ENCODE peak calls at places on chromosomes 13 and 19, in ten cellular contexts. N is CD4-positive, alpha-beta T cell; C is suprapubic skin; T is stomach; R is neural progenitor cell; Y is choroid plexus epithelial cell; E is RWPE1; L is ascending aorta; K is AG04450; Q is adrenal gland. D is an unnamed sample.

GRCh38 chr19:5466814-5467291 is 11.6 kb downstream of the ZNRF4 start:
- DNase-seq in E (no peak), L (no peak), Q (no peak), T (no peak), Y (peak; percentile 10), N (no peak), C (no peak), R (no peak), K (no peak), D (no peak)

GRCh38 chr13:107324416-107325204 is 756.7 kb upstream of the ARGLU1 start:
- DNase-seq in K (no peak), R (no peak), C (no peak), Q (no peak), T (no peak), E (no peak), N (no peak), Y (peak; percentile 21), L (no peak), D (no peak)

GRCh38 chr19:8571006-8571411 is 6.2 kb downstream of the MYO1F start:
- DNase-seq in R (no peak), E (no peak), C (peak; percentile 62), T (peak; percentile 47), Q (peak; percentile 30), Y (peak; percentile 73), L (no peak), N (peak; percentile 41), K (no peak), D (no peak)

GRCh38 chr19:12260861-12261260 is 33.8 kb downstream of the ZNF44 start:
- DNase-seq in L (no peak), K (no peak), C (no peak), T (no peak), E (no peak), R (no peak), Q (no peak), N (no peak), Y (no peak), D (no peak)

GRCh38 chr19:30516586-30516985 is 144.4 kb downstream of the ZNF536 start:
- DNase-seq in E (no peak), Y (no peak), R (no peak), C (no peak), Q (no peak), K (no peak), N (no peak), L (no peak), T (no peak), D (no peak)

GRCh38 chr13:113545931-113546516 is 38.5 kb upstream of the TFDP1 start:
- DNase-seq in R (no peak), Y (no peak), C (no peak), K (no peak), L (no peak), Q (no peak), E (no peak), T (no peak), N (no peak), D (no peak)

GRCh38 chr19:45147835-45148676 is 12.7 kb downstream of the NKPD1 start:
- DNase-seq in L (no peak), K (no peak), C (no peak), R (peak; percentile 30), Q (no peak), E (no peak), T (no peak), N (no peak), Y (no peak), D (no peak)

GRCh38 chr13:103289661-103290060 is 223.4 kb upstream of the SLC10A2 start:
- DNase-seq in R (no peak), C (no peak), T (no peak), N (no peak), Q (no peak), L (no peak), Y (peak; percentile 64), K (no peak), E (no peak), D (no peak)

GRCh38 chr19:45195764-45196163 is 17.2 kb downstream of the BLOC1S3 start:
- DNase-seq in Y (peak; percentile 16), N (no peak), E (peak; percentile 39), K (no peak), L (no peak), Q (no peak), C (no peak), R (no peak), T (no peak), D (no peak)

GRCh38 chr13:70027551-70027950 is 80.1 kb upstream of the ATXN8OS start:
- DNase-seq in Q (no peak), T (no peak), Y (no peak), N (no peak), K (no peak), R (no peak), L (no peak), E (no peak), C (no peak), D (no peak)

GRCh38 chr13:105703843-105704242 is 831.6 kb downstream of the EFNB2 start:
- DNase-seq in Q (no peak), Y (no peak), C (no peak), R (no peak), N (no peak), T (no peak), E (no peak), K (no peak), L (no peak), D (no peak)

GRCh38 chr19:38838986-38839761 is 7.6 kb upstream of the ECH1 start:
- DNase-seq in Q (no peak), C (no peak), Y (no peak), N (no peak), E (no peak), R (no peak), L (no peak), K (no peak), T (no peak), D (no peak)
- TF ChIP-seq CTCF in Q (no peak), C (no peak), Y (no peak), N (no peak), E (no peak), R (no peak), L (no peak), K (no peak), T (no peak), D (no peak)

DNA sequence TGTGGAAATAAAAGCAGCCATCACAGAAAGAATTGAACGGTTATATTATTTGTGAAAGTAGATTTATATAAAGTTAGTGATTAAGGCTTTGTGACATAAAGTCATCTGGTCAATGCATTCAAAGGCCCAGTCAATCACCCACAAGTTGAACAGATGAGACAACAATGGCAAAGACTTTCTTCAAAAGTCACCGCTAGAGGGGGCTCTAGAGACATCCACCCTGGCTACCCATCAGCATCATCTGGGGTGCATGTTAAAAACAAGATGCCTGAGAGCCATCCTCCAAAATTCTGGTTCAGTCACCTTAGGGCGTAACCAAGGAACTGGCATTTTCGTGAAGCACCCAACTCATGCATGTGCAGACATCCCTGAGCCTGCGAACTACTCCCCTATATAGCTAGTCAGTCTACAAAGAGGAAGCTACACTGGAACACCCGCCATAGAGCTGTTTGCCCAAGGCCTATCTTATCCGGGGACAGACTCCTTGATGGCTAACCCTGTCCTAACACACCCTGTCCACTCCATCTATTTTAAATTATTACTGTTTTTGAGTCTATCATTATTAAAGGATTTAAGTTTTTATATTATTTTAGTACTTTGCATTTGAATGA is 970.5 kb downstream of the UQCRFS1 start:
- DNase-seq in E (peak; percentile 5), Q (peak; percentile 26), T (no peak), Y (peak; percentile 52), N (no peak), R (peak; percentile 67), L (no peak), K (no peak), C (no peak), D (no peak)
- TF ChIP-seq CTCF in E (peak; percentile 33), Q (peak; percentile 26), T (no peak), Y (peak; percentile 76), N (no peak), R (peak; percentile 83), L (peak; percentile 17), K (peak; percentile 8), C (peak; percentile 43), D (no peak)

GRCh38 chr19:2252481-2253105 is 3.5 kb downstream of the AMH start:
- DNase-seq in Y (no peak), E (no peak), N (no peak), Q (no peak), K (no peak), T (no peak), L (no peak), R (peak; percentile 16), C (no peak), D (no peak)

GRCh38 chr19:2254052-2254872 is 2.0 kb downstream of the JSRP1 start:
- DNase-seq in R (peak; percentile 84), L (no peak), K (no peak), E (no peak), Q (no peak), T (no peak), N (no peak), Y (peak; percentile 67), C (no peak), D (no peak)

GRCh38 chr19:2255982-2256685 is at the start of gene JSRP1:
- DNase-seq in K (no peak), Y (no peak), L (no peak), T (no peak), C (no peak), E (no peak), R (no peak), Q (no peak), N (no peak), D (no peak)

GRCh38 chr19:2253106-2254051 is 2.8 kb downstream of the JSRP1 start:
- DNase-seq in K (no peak), R (peak; percentile 83), Y (no peak), E (no peak), C (no peak), Q (no peak), T (no peak), L (no peak), N (no peak), D (no peak)

GRCh38 chr19:2255112-2255845 is 938 bp downstream of the JSRP1 start:
- DNase-seq in T (no peak), L (no peak), Q (no peak), K (no peak), E (no peak), R (no peak), N (no peak), C (no peak), Y (no peak), D (no peak)
- TF ChIP-seq CTCF in T (no peak), L (no peak), Q (no peak), K (no peak), E (no peak), R (no peak), N (no peak), C (no peak), Y (no peak), D (no peak)

DNA sequence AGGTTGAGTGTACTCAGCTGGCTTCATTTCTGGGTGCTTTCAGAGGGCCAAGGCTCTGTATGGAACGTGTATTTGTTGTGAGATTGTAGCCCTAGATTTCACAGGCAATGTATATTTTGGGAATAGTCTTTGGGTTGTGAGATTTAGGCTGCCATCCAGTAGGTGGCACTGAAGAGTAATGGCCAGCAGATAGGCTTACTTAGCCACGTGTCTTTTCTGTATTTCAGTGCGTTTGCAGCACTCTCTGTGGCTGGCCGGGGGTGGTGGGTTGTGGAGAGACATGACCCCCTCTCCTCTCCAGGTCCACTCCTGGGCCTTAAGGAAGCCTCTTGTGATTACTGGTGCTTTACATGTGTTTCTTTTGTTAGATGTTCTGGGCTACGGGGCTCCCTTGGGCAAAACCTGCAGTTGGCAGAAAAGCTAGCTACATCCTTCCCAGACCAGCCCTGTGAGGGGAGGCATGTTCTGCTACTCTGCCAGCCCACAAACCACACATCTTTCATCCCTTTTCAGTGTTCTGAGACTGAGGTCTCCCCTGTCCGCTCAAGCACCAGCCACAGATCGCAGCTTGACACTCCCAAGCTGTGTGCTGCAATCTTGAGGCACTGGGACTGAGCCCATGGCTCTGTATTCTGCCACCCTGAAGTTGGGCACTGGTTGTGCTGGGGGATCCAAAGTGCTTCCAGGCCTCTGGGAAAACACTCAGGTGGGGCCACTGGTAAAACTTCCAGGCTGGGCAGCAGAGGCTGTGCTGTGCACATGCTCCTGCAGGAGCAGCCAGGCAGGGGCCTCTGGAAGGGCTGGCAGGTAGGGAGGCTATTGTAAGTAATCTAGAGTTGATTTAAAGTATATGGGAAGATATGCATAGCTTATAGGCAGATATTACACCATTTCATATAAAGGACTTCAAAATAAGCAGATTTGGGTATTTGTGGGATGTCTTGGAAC is 1096.8 kb upstream of the PCDH20 start:
- DNase-seq in N (no peak), E (peak; percentile 1), L (no peak), T (peak; percentile 42), R (peak; percentile 69), K (peak; percentile 1), Q (peak; percentile 7), Y (peak; percentile 65), C (peak; percentile 37), D (no peak)
- TF ChIP-seq CTCF in N (no peak), E (peak; percentile 34), L (peak; percentile 32), T (peak; percentile 64), R (peak; percentile 73), K (peak; percentile 69), Q (peak; percentile 11), Y (peak; percentile 82), C (peak; percentile 13), D (no peak)

D was measured in omental fat pad.